ENCODE peak calls at places on chromosomes 3 and 15, in five cellular contexts. F, T, Y, N and Q are unnamed samples.

GRCh38 chr15:58467121-58467721 is 35.4 kb downstream of the LIPC start:
- DNase-seq in F (no peak), T (no peak), Y (no peak), N (no peak), Q (no peak)

GRCh38 chr3:129985113-129985512 is 10.6 kb downstream of the TRH start:
- DNase-seq in F (no peak), Y (no peak), N (no peak), T (no peak), Q (no peak)

GRCh38 chr3:29822051-29822450 is 541.2 kb downstream of the RBMS3 start:
- DNase-seq in Y (no peak), T (no peak), N (no peak), F (peak; percentile 5), Q (no peak)

GRCh38 chr3:49276475-49277356 is at the start of gene C3orf62:
- DNase-seq in F (peak; percentile 54), Y (peak; percentile 12), T (peak; percentile 94), N (peak; percentile 39), Q (peak; percentile 38)

GRCh38 chr3:21718161-21718765 is 32.7 kb downstream of the ZNF385D start:
- DNase-seq in T (no peak), N (no peak), F (no peak), Y (no peak), Q (no peak)

GRCh38 chr3:123540285-123540684 is 44.6 kb downstream of the HACD2 start:
- DNase-seq in N (no peak), F (no peak), T (no peak), Y (no peak), Q (no peak)

GRCh38 chr3:45986303-45986982 is 9.2 kb downstream of the FYCO1 start:
- DNase-seq in F (peak; percentile 36), N (no peak), Y (no peak), T (no peak), Q (no peak)

GRCh38 chr3:12663311-12663935 is 494 bp downstream of the RAF1 start:
- DNase-seq in F (no peak), Y (peak; percentile 35), N (no peak), T (peak; percentile 76), Q (no peak)

GRCh38 chr3:112109313-112109712 is 23.1 kb downstream of the C3orf52 start:
- DNase-seq in Y (no peak), T (no peak), N (no peak), F (no peak), Q (no peak)

GRCh38 chr3:146594843-146595482 is 10.2 kb downstream of the PLSCR5 start:
- DNase-seq in N (no peak), F (no peak), T (no peak), Y (no peak), Q (no peak)

GRCh38 chr3:160023476-160023875 is 34.8 kb downstream of the IL12A start:
- DNase-seq in T (no peak), F (no peak), Y (no peak), N (no peak), Q (no peak)

GRCh38 chr3:23805881-23806321 is at the start of gene UBE2E1:
- DNase-seq in N (peak; percentile 28), F (peak; percentile 22), Y (peak; percentile 30), T (peak; percentile 84), Q (no peak)

GRCh38 chr3:35070088-35070487 is 569.2 kb upstream of the ARPP21 start:
- DNase-seq in N (no peak), Y (no peak), F (no peak), T (no peak), Q (no peak)

GRCh38 chr3:131221731-131222130 is 159.8 kb upstream of the NUDT16 start:
- DNase-seq in T (no peak), Y (no peak), F (no peak), N (no peak), Q (no peak)

GRCh38 chr15:68228143-68228970 is 1.2 kb downstream of the CLN6 start:
- DNase-seq in F (no peak), N (no peak), Y (no peak), T (no peak), Q (no peak)

GRCh38 chr3:29128004-29128403 is 152.9 kb upstream of the RBMS3 start:
- DNase-seq in N (no peak), F (peak; percentile 56), Y (no peak), T (no peak), Q (no peak)

GRCh38 chr3:67620869-67621268 is 33.5 kb downstream of the SUCLG2 start:
- DNase-seq in F (no peak), T (no peak), Y (no peak), N (no peak), Q (no peak)

GRCh38 chr15:48696627-48697312 is 51.3 kb upstream of the FBN1 start:
- DNase-seq in T (no peak), F (no peak), N (no peak), Y (no peak), Q (no peak)

GRCh38 chr3:52495096-52495495 is at the start of gene STAB1:
- DNase-seq in Y (no peak), F (peak; percentile 86), N (no peak), T (peak; percentile 74), Q (no peak)

GRCh38 chr3:171162986-171163723 is 136.6 kb upstream of the SLC2A2 start:
- DNase-seq in T (no peak), F (no peak), Y (no peak), N (no peak), Q (no peak)

GRCh38 chr3:66464512-66464894 is 36.3 kb downstream of the LRIG1 start:
- DNase-seq in T (no peak), N (no peak), F (no peak), Y (no peak), Q (no peak)

GRCh38 chr3:63508305-63508704 is 144.2 kb upstream of the SNTN start:
- DNase-seq in T (no peak), Y (no peak), N (no peak), F (no peak), Q (no peak)

GRCh38 chr3:182682263-182683229 is 110.8 kb upstream of the ATP11B start:
- DNase-seq in Y (peak; percentile 62), T (peak; percentile 75), N (no peak), F (no peak), Q (no peak)

GRCh38 chr15:78195735-78196201 is 38.6 kb downstream of the ACSBG1 start:
- DNase-seq in N (no peak), T (peak; percentile 45), F (no peak), Y (no peak), Q (no peak)

GRCh38 chr3:161403251-161403650 is 31.9 kb upstream of the SPTSSB start:
- DNase-seq in T (no peak), F (no peak), Y (no peak), N (no peak), Q (no peak)

GRCh38 chr15:77550275-77551251 is 82.1 kb downstream of the LINGO1 start:
- DNase-seq in F (no peak), Y (no peak), N (no peak), T (no peak), Q (no peak)

GRCh38 chr3:79383402-79384012 is 384.3 kb downstream of the ROBO1 start:
- DNase-seq in F (no peak), N (no peak), T (no peak), Y (no peak), Q (no peak)

GRCh38 chr3:197428117-197428761 is 127.5 kb downstream of the BDH1 start:
- DNase-seq in Y (no peak), T (peak; percentile 68), N (no peak), F (no peak), Q (no peak)

GRCh38 chr3:48222616-48223513 is at the start of gene CAMP:
- DNase-seq in T (peak; percentile 68), F (no peak), N (peak; percentile 17), Y (no peak), Q (no peak)

GRCh38 chr15:56631765-56632164 is 101.5 kb downstream of the ZNF280D start:
- DNase-seq in N (no peak), F (no peak), Y (no peak), T (no peak), Q (no peak)